ENCODE peak calls at places on chromosomes 1 and 21, in ten cellular contexts. K is Calu3; L is T-helper 17 cell; D is T follicular helper cell; A is NAMALWA; X is BE2C; P is activated naive CD4-positive, alpha-beta T cell treated with anti-CD3 and anti-CD28 coated beads for 36 hours; B is NCI-H526; J is A549; R is activated gamma-delta T cell treated with Interleukin-2 at 50 U/mL for 16 hours. Z is an unnamed sample.

GRCh38 chr21:41845310-41846032 is 33.7 kb downstream of the PRDM15 start:
- DNase-seq in K (no peak), L (no peak), D (no peak), A (no peak), X (no peak), P (no peak), B (no peak), J (no peak), R (no peak), Z (no peak)

GRCh38 chr1:117595993-117596720 is 9.7 kb upstream of the TENT5C start:
- DNase-seq in K (no peak), L (no peak), D (no peak), A (peak), X (no peak), P (no peak), B (no peak), J (no peak), R (no peak), Z (no peak)

GRCh38 chr1:25245809-25246599 is 1.2 kb downstream of the RSRP1 start:
- DNase-seq in K (peak), L (no peak), D (no peak), A (peak), X (no peak), P (no peak), B (peak), J (peak), R (no peak), Z (no peak)

GRCh38 chr1:1361982-1362423 is 3.6 kb upstream of the MXRA8 start:
- DNase-seq in K (no peak), L (no peak), D (no peak), A (no peak), X (peak), P (no peak), B (peak), J (no peak), R (no peak), Z (no peak)

GRCh38 chr1:37085393-37085792 is 51.1 kb upstream of the GRIK3 start:
- DNase-seq in K (no peak), L (no peak), D (no peak), A (peak), X (peak), P (no peak), B (peak), J (peak), R (no peak), Z (no peak)

GRCh38 chr1:22508991-22509390 is 54.3 kb upstream of the EPHA8 start:
- DNase-seq in K (no peak), L (no peak), D (no peak), A (no peak), X (no peak), P (no peak), B (no peak), J (no peak), R (no peak), Z (no peak)

GRCh38 chr1:183279835-183280234 is 93.8 kb downstream of the LAMC2 start:
- DNase-seq in K (no peak), L (no peak), D (no peak), A (no peak), X (no peak), P (no peak), B (no peak), J (no peak), R (no peak), Z (no peak)

GRCh38 chr1:190001187-190001586 is 476.5 kb downstream of the BRINP3 start:
- DNase-seq in K (no peak), L (no peak), D (no peak), A (no peak), X (no peak), P (no peak), B (peak), J (no peak), R (no peak), Z (no peak)

GRCh38 chr1:61534847-61535246 is 190.1 kb downstream of the TM2D1 start:
- DNase-seq in K (no peak), L (no peak), D (no peak), A (no peak), X (no peak), P (no peak), B (no peak), J (no peak), R (no peak), Z (no peak)

GRCh38 chr1:54490361-54491248 is 57.4 kb upstream of the ACOT11 start:
- DNase-seq in K (no peak), L (no peak), D (no peak), A (no peak), X (peak), P (no peak), B (peak), J (no peak), R (no peak), Z (no peak)

GRCh38 chr1:246139745-246140182 is 367.3 kb downstream of the SMYD3 start:
- DNase-seq in K (peak), L (no peak), D (no peak), A (no peak), X (no peak), P (no peak), B (no peak), J (peak), R (no peak), Z (no peak)

GRCh38 chr1:22903113-22903512 is 69.6 kb downstream of the LACTBL1 start:
- DNase-seq in K (peak), L (no peak), D (no peak), A (no peak), X (no peak), P (no peak), B (no peak), J (no peak), R (no peak), Z (no peak)

GRCh38 chr21:32955307-32955937 is 70.3 kb upstream of the OLIG2 start:
- DNase-seq in K (no peak), L (no peak), D (no peak), A (no peak), X (no peak), P (no peak), B (no peak), J (no peak), R (no peak), Z (no peak)

GRCh38 chr1:42280841-42281240 is 54.2 kb downstream of the FOXJ3 start:
- DNase-seq in K (no peak), L (no peak), D (no peak), A (no peak), X (no peak), P (no peak), B (no peak), J (no peak), R (no peak), Z (no peak)

GRCh38 chr1:11749203-11749689 is 12.7 kb upstream of the C1orf167 start:
- DNase-seq in K (peak), L (peak), D (no peak), A (peak), X (peak), P (peak), B (peak), J (peak), R (peak), Z (no peak)

GRCh38 chr1:29563571-29563970 is 327.2 kb downstream of the PTPRU start:
- DNase-seq in K (no peak), L (no peak), D (no peak), A (no peak), X (no peak), P (no peak), B (no peak), J (no peak), R (no peak), Z (no peak)

GRCh38 chr1:31750858-31751638 is 13.1 kb downstream of the ADGRB2 start:
- DNase-seq in K (no peak), L (no peak), D (no peak), A (no peak), X (no peak), P (no peak), B (no peak), J (no peak), R (peak), Z (no peak)

GRCh38 chr1:218705391-218705790 is 360.3 kb downstream of the TGFB2 start:
- DNase-seq in K (peak), L (no peak), D (no peak), A (no peak), X (no peak), P (no peak), B (no peak), J (peak), R (no peak), Z (no peak)

GRCh38 chr1:159829822-159830455 is 3.3 kb downstream of the SLAMF8 start:
- DNase-seq in K (no peak), L (no peak), D (no peak), A (no peak), X (peak), P (no peak), B (no peak), J (no peak), R (no peak), Z (no peak)